ENCODE peak calls at places on chromosome 13, in six cellular contexts. F, N, V, M, U and Z are unnamed samples.

GRCh38 chr13:89136678-89137077 is 1465.5 kb downstream of the SLITRK5 start:
- DNase-seq in F (no peak), N (no peak), V (no peak), M (no peak), U (no peak), Z (no peak)

GRCh38 chr13:25966086-25966485 is 85.7 kb downstream of the SHISA2 start:
- DNase-seq in F (no peak), N (no peak), V (no peak), M (no peak), U (no peak), Z (no peak)

GRCh38 chr13:76668716-76669115 is 217.5 kb downstream of the KCTD12 start:
- DNase-seq in F (no peak), N (no peak), V (no peak), M (no peak), U (no peak), Z (no peak)

GRCh38 chr13:97018029-97018819 is 23.9 kb upstream of the OXGR1 start:
- DNase-seq in F (peak), N (peak), V (peak), M (peak), U (no peak), Z (peak)

GRCh38 chr13:67069117-67069767 is 160.9 kb downstream of the PCDH9 start:
- DNase-seq in F (no peak), N (no peak), V (peak), M (no peak), U (no peak), Z (no peak)

GRCh38 chr13:93279982-93280381 is 53.4 kb downstream of the GPC6 start:
- DNase-seq in F (no peak), N (no peak), V (no peak), M (no peak), U (no peak), Z (no peak)

GRCh38 chr13:31310781-31311180 is 111.0 kb downstream of the B3GLCT start:
- DNase-seq in F (no peak), N (no peak), V (no peak), M (no peak), U (peak), Z (no peak)

GRCh38 chr13:110910013-110910890 is 4.6 kb downstream of the ANKRD10 start:
- DNase-seq in F (no peak), N (peak), V (no peak), M (no peak), U (peak), Z (no peak)

GRCh38 chr13:67619987-67620386 is 389.9 kb upstream of the PCDH9 start:
- DNase-seq in F (no peak), N (no peak), V (no peak), M (no peak), U (no peak), Z (peak)

GRCh38 chr13:39051157-39051556 is 12.9 kb downstream of the NHLRC3 start:
- DNase-seq in F (no peak), N (no peak), V (peak), M (no peak), U (no peak), Z (peak)

GRCh38 chr13:88670509-88670908 is 999.3 kb downstream of the SLITRK5 start:
- DNase-seq in F (no peak), N (no peak), V (no peak), M (no peak), U (no peak), Z (no peak)

GRCh38 chr13:45933203-45934014 is 81.9 kb upstream of the SIAH3 start:
- DNase-seq in F (no peak), N (no peak), V (peak), M (peak), U (no peak), Z (no peak)

GRCh38 chr13:70568571-70568970 is 460.3 kb upstream of the KLHL1 start:
- DNase-seq in F (no peak), N (no peak), V (peak), M (no peak), U (peak), Z (no peak)

GRCh38 chr13:44605711-44606110 is 29.6 kb upstream of the TSC22D1 start:
- DNase-seq in F (no peak), N (no peak), V (no peak), M (no peak), U (no peak), Z (no peak)

GRCh38 chr13:76425930-76426329 is 460.3 kb downstream of the KCTD12 start:
- DNase-seq in F (no peak), N (no peak), V (peak), M (no peak), U (no peak), Z (no peak)

GRCh38 chr13:71056581-71056980 is 810.4 kb downstream of the DACH1 start:
- DNase-seq in F (no peak), N (no peak), V (no peak), M (no peak), U (no peak), Z (no peak)

GRCh38 chr13:44685641-44686040 is 109.5 kb upstream of the TSC22D1 start:
- DNase-seq in F (no peak), N (no peak), V (no peak), M (no peak), U (no peak), Z (no peak)

GRCh38 chr13:20566424-20566916 is 487 bp upstream of the IFT88 start:
- DNase-seq in F (peak), N (peak), V (no peak), M (no peak), U (peak), Z (no peak)

GRCh38 chr13:95122063-95122462 is 179.2 kb downstream of the ABCC4 start:
- DNase-seq in F (no peak), N (no peak), V (no peak), M (no peak), U (no peak), Z (no peak)

GRCh38 chr13:32408296-32408998 is 19.5 kb downstream of the N4BP2L1 start:
- DNase-seq in F (no peak), N (no peak), V (no peak), M (no peak), U (no peak), Z (no peak)

GRCh38 chr13:94524407-94524806 is 44.9 kb upstream of the DCT start:
- DNase-seq in F (no peak), N (no peak), V (no peak), M (no peak), U (no peak), Z (no peak)

GRCh38 chr13:86882107-86882506 is 789.1 kb upstream of the SLITRK5 start:
- DNase-seq in F (no peak), N (no peak), V (no peak), M (no peak), U (no peak), Z (no peak)

GRCh38 chr13:111879719-111880118 is 187.2 kb upstream of the SOX1 start:
- DNase-seq in F (no peak), N (no peak), V (no peak), M (no peak), U (no peak), Z (no peak)

GRCh38 chr13:111233080-111233479 is 87.4 kb upstream of the TEX29 start:
- DNase-seq in F (no peak), N (no peak), V (no peak), M (no peak), U (no peak), Z (no peak)

GRCh38 chr13:114132419-114133121 is at the start of gene RASA3:
- DNase-seq in F (no peak), N (peak), V (peak), M (peak), U (no peak), Z (peak)

GRCh38 chr13:53191091-53191490 is 162.5 kb downstream of the OLFM4 start:
- DNase-seq in F (no peak), N (no peak), V (no peak), M (no peak), U (no peak), Z (no peak)

GRCh38 chr13:44385401-44385800 is 11.8 kb downstream of the SERP2 start:
- DNase-seq in F (no peak), N (no peak), V (no peak), M (no peak), U (no peak), Z (no peak)

GRCh38 chr13:43195551-43195950 is 172.2 kb downstream of the DNAJC15 start:
- DNase-seq in F (no peak), N (no peak), V (no peak), M (no peak), U (no peak), Z (no peak)

GRCh38 chr13:25732146-25732865 is 319.5 kb downstream of the SHISA2 start:
- DNase-seq in F (no peak), N (no peak), V (no peak), M (no peak), U (no peak), Z (no peak)

GRCh38 chr13:59747529-59747928 is 416.2 kb downstream of the DIAPH3 start:
- DNase-seq in F (no peak), N (no peak), V (no peak), M (no peak), U (no peak), Z (no peak)

GRCh38 chr13:39417643-39418042 is 185.3 kb downstream of the LHFPL6 start:
- DNase-seq in F (no peak), N (no peak), V (no peak), M (no peak), U (no peak), Z (peak)

GRCh38 chr13:78700121-78700910 is 41.4 kb upstream of the OBI1 start:
- DNase-seq in F (no peak), N (no peak), V (no peak), M (no peak), U (no peak), Z (no peak)

GRCh38 chr13:73299787-73300186 is 241.0 kb downstream of the KLF5 start:
- DNase-seq in F (no peak), N (no peak), V (no peak), M (no peak), U (no peak), Z (no peak)

GRCh38 chr13:90696254-90696653 is 651.2 kb upstream of the MIR17HG start:
- DNase-seq in F (no peak), N (no peak), V (no peak), M (no peak), U (no peak), Z (no peak)

GRCh38 chr13:75366380-75367280 is 115.3 kb downstream of the TBC1D4 start:
- DNase-seq in F (no peak), N (no peak), V (no peak), M (no peak), U (no peak), Z (no peak)

GRCh38 chr13:46160474-46161066 is 21.4 kb downstream of the LCP1 start:
- DNase-seq in F (no peak), N (no peak), V (peak), M (no peak), U (no peak), Z (no peak)